ENCODE peak calls at places on chromosomes 12 and 14, in six cellular contexts. One of them, this sample, is unnamed.

GRCh38 chr12:10027311-10028099 is 3.0 kb upstream of the CLEC9A start:
- DNase-seq in NCI-H2029 treated with DMSO at 0.1 percent for 48 hours: no peak
- DNase-seq in AML-193: peak; percentile 99
- DNase-seq in activated T-helper 1 cell treated with anti-CD3 and anti-CD28 coated beads, Interleukin-2, amount 50 U/mL, for 16 hours: no peak
- DNase-seq in brain microvascular endothelial cell: peak; percentile 9
- DNase-seq in hepatic stellate cell: no peak
- DNase-seq in this sample: peak; percentile 4

GRCh38 chr14:89435527-89436273 is 18.7 kb upstream of the FOXN3 start:
- DNase-seq in AML-193: no peak
- DNase-seq in brain microvascular endothelial cell: no peak
- DNase-seq in NCI-H2029 treated with DMSO at 0.1 percent for 48 hours: no peak
- DNase-seq in activated T-helper 1 cell treated with anti-CD3 and anti-CD28 coated beads, Interleukin-2, amount 50 U/mL, for 16 hours: no peak
- DNase-seq in hepatic stellate cell: no peak
- DNase-seq in this sample: no peak

GRCh38 chr12:93784339-93785086 is 107.3 kb downstream of the CRADD start:
- DNase-seq in brain microvascular endothelial cell: peak; percentile 63
- DNase-seq in AML-193: no peak
- DNase-seq in NCI-H2029 treated with DMSO at 0.1 percent for 48 hours: no peak
- DNase-seq in hepatic stellate cell: no peak
- DNase-seq in activated T-helper 1 cell treated with anti-CD3 and anti-CD28 coated beads, Interleukin-2, amount 50 U/mL, for 16 hours: no peak
- DNase-seq in this sample: peak; percentile 85

GRCh38 chr14:57212919-57213318 is 55.8 kb downstream of the EXOC5 start:
- DNase-seq in brain microvascular endothelial cell: no peak
- DNase-seq in AML-193: no peak
- DNase-seq in activated T-helper 1 cell treated with anti-CD3 and anti-CD28 coated beads, Interleukin-2, amount 50 U/mL, for 16 hours: no peak
- DNase-seq in NCI-H2029 treated with DMSO at 0.1 percent for 48 hours: no peak
- DNase-seq in hepatic stellate cell: no peak
- DNase-seq in this sample: no peak

GRCh38 chr14:104351849-104352492 is 213.6 kb downstream of the KIF26A start:
- DNase-seq in hepatic stellate cell: no peak
- DNase-seq in activated T-helper 1 cell treated with anti-CD3 and anti-CD28 coated beads, Interleukin-2, amount 50 U/mL, for 16 hours: no peak
- DNase-seq in AML-193: no peak
- DNase-seq in NCI-H2029 treated with DMSO at 0.1 percent for 48 hours: no peak
- DNase-seq in brain microvascular endothelial cell: no peak
- DNase-seq in this sample: no peak

GRCh38 chr14:32023540-32023939 is 53.6 kb upstream of the ARHGAP5 start:
- DNase-seq in NCI-H2029 treated with DMSO at 0.1 percent for 48 hours: no peak
- DNase-seq in hepatic stellate cell: no peak
- DNase-seq in activated T-helper 1 cell treated with anti-CD3 and anti-CD28 coated beads, Interleukin-2, amount 50 U/mL, for 16 hours: no peak
- DNase-seq in brain microvascular endothelial cell: no peak
- DNase-seq in AML-193: no peak
- DNase-seq in this sample: no peak

GRCh38 chr14:81449114-81449513 is 49.0 kb upstream of the STON2 start:
- DNase-seq in NCI-H2029 treated with DMSO at 0.1 percent for 48 hours: no peak
- DNase-seq in hepatic stellate cell: no peak
- DNase-seq in activated T-helper 1 cell treated with anti-CD3 and anti-CD28 coated beads, Interleukin-2, amount 50 U/mL, for 16 hours: no peak
- DNase-seq in brain microvascular endothelial cell: no peak
- DNase-seq in AML-193: no peak
- DNase-seq in this sample: no peak

GRCh38 chr14:56216631-56217379 is 98.6 kb downstream of the PELI2 start:
- DNase-seq in hepatic stellate cell: no peak
- DNase-seq in brain microvascular endothelial cell: no peak
- DNase-seq in AML-193: peak; percentile 27
- DNase-seq in NCI-H2029 treated with DMSO at 0.1 percent for 48 hours: peak; percentile 73
- DNase-seq in activated T-helper 1 cell treated with anti-CD3 and anti-CD28 coated beads, Interleukin-2, amount 50 U/mL, for 16 hours: no peak
- DNase-seq in this sample: no peak

GRCh38 chr14:50099335-50099734 is 17.0 kb downstream of the VCPKMT start:
- DNase-seq in AML-193: no peak
- DNase-seq in hepatic stellate cell: no peak
- DNase-seq in activated T-helper 1 cell treated with anti-CD3 and anti-CD28 coated beads, Interleukin-2, amount 50 U/mL, for 16 hours: no peak
- DNase-seq in brain microvascular endothelial cell: no peak
- DNase-seq in NCI-H2029 treated with DMSO at 0.1 percent for 48 hours: no peak
- DNase-seq in this sample: no peak

GRCh38 chr14:104353921-104354701 is 215.7 kb downstream of the KIF26A start:
- DNase-seq in hepatic stellate cell: no peak
- DNase-seq in activated T-helper 1 cell treated with anti-CD3 and anti-CD28 coated beads, Interleukin-2, amount 50 U/mL, for 16 hours: no peak
- DNase-seq in NCI-H2029 treated with DMSO at 0.1 percent for 48 hours: peak; percentile 43
- DNase-seq in brain microvascular endothelial cell: no peak
- DNase-seq in AML-193: no peak
- DNase-seq in this sample: no peak

GRCh38 chr12:97452839-97453238 is 9.8 kb upstream of the RMST start:
- DNase-seq in AML-193: no peak
- DNase-seq in hepatic stellate cell: no peak
- DNase-seq in activated T-helper 1 cell treated with anti-CD3 and anti-CD28 coated beads, Interleukin-2, amount 50 U/mL, for 16 hours: no peak
- DNase-seq in NCI-H2029 treated with DMSO at 0.1 percent for 48 hours: no peak
- DNase-seq in brain microvascular endothelial cell: no peak
- DNase-seq in this sample: no peak

GRCh38 chr12:25959069-25959961 is 833 bp downstream of the RASSF8 start:
- DNase-seq in NCI-H2029 treated with DMSO at 0.1 percent for 48 hours: no peak
- DNase-seq in activated T-helper 1 cell treated with anti-CD3 and anti-CD28 coated beads, Interleukin-2, amount 50 U/mL, for 16 hours: no peak
- DNase-seq in AML-193: no peak
- DNase-seq in hepatic stellate cell: peak; percentile 71
- DNase-seq in brain microvascular endothelial cell: peak; percentile 80
- DNase-seq in this sample: peak; percentile 64

GRCh38 chr12:56958422-56958821 is 1.0 kb upstream of the RDH16 start:
- DNase-seq in NCI-H2029 treated with DMSO at 0.1 percent for 48 hours: no peak
- DNase-seq in hepatic stellate cell: no peak
- DNase-seq in activated T-helper 1 cell treated with anti-CD3 and anti-CD28 coated beads, Interleukin-2, amount 50 U/mL, for 16 hours: no peak
- DNase-seq in brain microvascular endothelial cell: no peak
- DNase-seq in AML-193: no peak
- DNase-seq in this sample: no peak

GRCh38 chr12:22287776-22288621 is 46.5 kb downstream of the ST8SIA1 start:
- DNase-seq in NCI-H2029 treated with DMSO at 0.1 percent for 48 hours: no peak
- DNase-seq in AML-193: peak; percentile 13
- DNase-seq in hepatic stellate cell: no peak
- DNase-seq in activated T-helper 1 cell treated with anti-CD3 and anti-CD28 coated beads, Interleukin-2, amount 50 U/mL, for 16 hours: no peak
- DNase-seq in brain microvascular endothelial cell: peak; percentile 55
- DNase-seq in this sample: no peak

GRCh38 chr14:68734231-68734732 is 58.6 kb downstream of the ZFP36L1 start:
- DNase-seq in hepatic stellate cell: no peak
- DNase-seq in AML-193: peak; percentile 16
- DNase-seq in activated T-helper 1 cell treated with anti-CD3 and anti-CD28 coated beads, Interleukin-2, amount 50 U/mL, for 16 hours: no peak
- DNase-seq in NCI-H2029 treated with DMSO at 0.1 percent for 48 hours: no peak
- DNase-seq in brain microvascular endothelial cell: no peak
- DNase-seq in this sample: no peak

GRCh38 chr12:23906329-23906728 is 43.1 kb downstream of the SOX5 start:
- DNase-seq in activated T-helper 1 cell treated with anti-CD3 and anti-CD28 coated beads, Interleukin-2, amount 50 U/mL, for 16 hours: no peak
- DNase-seq in AML-193: no peak
- DNase-seq in brain microvascular endothelial cell: peak; percentile 67
- DNase-seq in hepatic stellate cell: no peak
- DNase-seq in NCI-H2029 treated with DMSO at 0.1 percent for 48 hours: no peak
- DNase-seq in this sample: no peak

GRCh38 chr14:37974421-37974820 is 233.3 kb upstream of the SSTR1 start:
- DNase-seq in activated T-helper 1 cell treated with anti-CD3 and anti-CD28 coated beads, Interleukin-2, amount 50 U/mL, for 16 hours: no peak
- DNase-seq in AML-193: no peak
- DNase-seq in NCI-H2029 treated with DMSO at 0.1 percent for 48 hours: no peak
- DNase-seq in brain microvascular endothelial cell: no peak
- DNase-seq in hepatic stellate cell: no peak
- DNase-seq in this sample: no peak

GRCh38 chr14:102452302-102452701 is 57.3 kb downstream of the ANKRD9 start:
- DNase-seq in NCI-H2029 treated with DMSO at 0.1 percent for 48 hours: no peak
- DNase-seq in AML-193: no peak
- DNase-seq in hepatic stellate cell: no peak
- DNase-seq in activated T-helper 1 cell treated with anti-CD3 and anti-CD28 coated beads, Interleukin-2, amount 50 U/mL, for 16 hours: no peak
- DNase-seq in brain microvascular endothelial cell: no peak
- DNase-seq in this sample: no peak

GRCh38 chr12:57610553-57611115 is 601 bp upstream of the ARHGEF25 start:
- DNase-seq in activated T-helper 1 cell treated with anti-CD3 and anti-CD28 coated beads, Interleukin-2, amount 50 U/mL, for 16 hours: no peak
- DNase-seq in AML-193: no peak
- DNase-seq in brain microvascular endothelial cell: no peak
- DNase-seq in hepatic stellate cell: peak; percentile 40
- DNase-seq in NCI-H2029 treated with DMSO at 0.1 percent for 48 hours: no peak
- DNase-seq in this sample: no peak

GRCh38 chr12:15788266-15789214 is 648 bp downstream of the EPS8 start:
- DNase-seq in activated T-helper 1 cell treated with anti-CD3 and anti-CD28 coated beads, Interleukin-2, amount 50 U/mL, for 16 hours: no peak
- DNase-seq in AML-193: peak; percentile 14
- DNase-seq in hepatic stellate cell: peak; percentile 47
- DNase-seq in NCI-H2029 treated with DMSO at 0.1 percent for 48 hours: peak; percentile 10
- DNase-seq in brain microvascular endothelial cell: no peak
- DNase-seq in this sample: no peak

GRCh38 chr12:109475993-109476806 is 900 bp downstream of the KCTD10 start:
- DNase-seq in AML-193: no peak
- DNase-seq in hepatic stellate cell: no peak
- DNase-seq in activated T-helper 1 cell treated with anti-CD3 and anti-CD28 coated beads, Interleukin-2, amount 50 U/mL, for 16 hours: no peak
- DNase-seq in NCI-H2029 treated with DMSO at 0.1 percent for 48 hours: no peak
- DNase-seq in brain microvascular endothelial cell: no peak
- DNase-seq in this sample: no peak

GRCh38 chr12:3658327-3659163 is 94.4 kb downstream of the CRACR2A start:
- DNase-seq in AML-193: peak; percentile 5
- DNase-seq in activated T-helper 1 cell treated with anti-CD3 and anti-CD28 coated beads, Interleukin-2, amount 50 U/mL, for 16 hours: no peak
- DNase-seq in hepatic stellate cell: no peak
- DNase-seq in brain microvascular endothelial cell: peak; percentile 18
- DNase-seq in NCI-H2029 treated with DMSO at 0.1 percent for 48 hours: no peak
- DNase-seq in this sample: no peak

GRCh38 chr12:118356809-118357326 is 15.8 kb downstream of the TAOK3 start:
- DNase-seq in NCI-H2029 treated with DMSO at 0.1 percent for 48 hours: no peak
- DNase-seq in activated T-helper 1 cell treated with anti-CD3 and anti-CD28 coated beads, Interleukin-2, amount 50 U/mL, for 16 hours: no peak
- DNase-seq in brain microvascular endothelial cell: peak; percentile 48
- DNase-seq in hepatic stellate cell: peak; percentile 83
- DNase-seq in AML-193: peak; percentile 60
- DNase-seq in this sample: peak; percentile 49

GRCh38 chr14:101066826-101067508 is 163.4 kb upstream of the RTL1 start:
- DNase-seq in NCI-H2029 treated with DMSO at 0.1 percent for 48 hours: no peak
- DNase-seq in AML-193: no peak
- DNase-seq in activated T-helper 1 cell treated with anti-CD3 and anti-CD28 coated beads, Interleukin-2, amount 50 U/mL, for 16 hours: no peak
- DNase-seq in brain microvascular endothelial cell: no peak
- DNase-seq in hepatic stellate cell: no peak
- DNase-seq in this sample: no peak

GRCh38 chr12:31311634-31312258 is 14.2 kb downstream of the SINHCAF start:
- DNase-seq in brain microvascular endothelial cell: no peak
- DNase-seq in hepatic stellate cell: no peak
- DNase-seq in NCI-H2029 treated with DMSO at 0.1 percent for 48 hours: no peak
- DNase-seq in AML-193: no peak
- DNase-seq in activated T-helper 1 cell treated with anti-CD3 and anti-CD28 coated beads, Interleukin-2, amount 50 U/mL, for 16 hours: no peak
- DNase-seq in this sample: no peak

GRCh38 chr12:97940629-97941028 is 478.0 kb downstream of the RMST start:
- DNase-seq in brain microvascular endothelial cell: no peak
- DNase-seq in AML-193: no peak
- DNase-seq in hepatic stellate cell: no peak
- DNase-seq in NCI-H2029 treated with DMSO at 0.1 percent for 48 hours: no peak
- DNase-seq in activated T-helper 1 cell treated with anti-CD3 and anti-CD28 coated beads, Interleukin-2, amount 50 U/mL, for 16 hours: no peak
- DNase-seq in this sample: no peak

GRCh38 chr12:52073531-52073950 is 3.8 kb downstream of the ATG101 start:
- DNase-seq in NCI-H2029 treated with DMSO at 0.1 percent for 48 hours: no peak
- DNase-seq in brain microvascular endothelial cell: no peak
- DNase-seq in activated T-helper 1 cell treated with anti-CD3 and anti-CD28 coated beads, Interleukin-2, amount 50 U/mL, for 16 hours: no peak
- DNase-seq in hepatic stellate cell: no peak
- DNase-seq in AML-193: no peak
- DNase-seq in this sample: no peak

GRCh38 chr12:112506513-112507166 is 87.9 kb downstream of the PTPN11 start:
- DNase-seq in hepatic stellate cell: no peak
- DNase-seq in activated T-helper 1 cell treated with anti-CD3 and anti-CD28 coated beads, Interleukin-2, amount 50 U/mL, for 16 hours: no peak
- DNase-seq in AML-193: no peak
- DNase-seq in NCI-H2029 treated with DMSO at 0.1 percent for 48 hours: no peak
- DNase-seq in brain microvascular endothelial cell: no peak
- DNase-seq in this sample: no peak

GRCh38 chr14:55705651-55706340 is 125.8 kb downstream of the KTN1 start:
- DNase-seq in NCI-H2029 treated with DMSO at 0.1 percent for 48 hours: peak; percentile 98
- DNase-seq in brain microvascular endothelial cell: no peak
- DNase-seq in hepatic stellate cell: no peak
- DNase-seq in AML-193: no peak
- DNase-seq in activated T-helper 1 cell treated with anti-CD3 and anti-CD28 coated beads, Interleukin-2, amount 50 U/mL, for 16 hours: no peak
- DNase-seq in this sample: no peak

GRCh38 chr12:55842681-55843429 is at the start of gene MMP19:
- DNase-seq in activated T-helper 1 cell treated with anti-CD3 and anti-CD28 coated beads, Interleukin-2, amount 50 U/mL, for 16 hours: no peak
- DNase-seq in AML-193: no peak
- DNase-seq in brain microvascular endothelial cell: peak; percentile 68
- DNase-seq in hepatic stellate cell: peak; percentile 75
- DNase-seq in NCI-H2029 treated with DMSO at 0.1 percent for 48 hours: no peak
- DNase-seq in this sample: peak; percentile 56

This sample was measured in skeletal muscle cell.